ENCODE peak calls at places on chromosomes 3 and 15, in four cellular contexts. A is pancreas, L is HCT116, P is B cell. F is an unnamed sample.
A peak's percentile ranks its signal among the peaks of the same experiment; 100 is the strongest.

GRCh38 chr3:142633073-142633472 is 36.9 kb downstream of the PLS1 start:
- DNase-seq in A (no peak), P (no peak), L (no peak), F (no peak)

GRCh38 chr3:18389108-18389733 is 35.9 kb downstream of the SATB1 start:
- DNase-seq in L (peak; percentile 7), P (peak; percentile 52), A (no peak), F (peak; percentile 26)

GRCh38 chr3:87398226-87398774 is 121.9 kb upstream of the POU1F1 start:
- DNase-seq in L (no peak), P (no peak), A (no peak), F (no peak)

GRCh38 chr3:162295323-162295983 is 798.8 kb downstream of the OTOL1 start:
- DNase-seq in A (no peak), L (peak; percentile 23), P (no peak), F (no peak)

GRCh38 chr3:8970971-8971589 is 7.8 kb upstream of the RAD18 start:
- DNase-seq in L (peak; percentile 45), P (peak; percentile 81), A (peak; percentile 41), F (peak; percentile 68)

GRCh38 chr15:33844186-33844585 is 124.1 kb upstream of the CHRM5 start:
- DNase-seq in A (no peak), P (no peak), L (no peak), F (no peak)

GRCh38 chr3:20575153-20575552 is 389.1 kb upstream of the SGO1 start:
- DNase-seq in P (no peak), A (no peak), L (no peak), F (no peak)

GRCh38 chr15:52256930-52257733 is 38.5 kb downstream of the MYO5C start:
- DNase-seq in L (no peak), P (no peak), A (no peak), F (no peak)

GRCh38 chr3:88809993-88810392 is 297.4 kb upstream of the EPHA3 start:
- DNase-seq in A (no peak), P (no peak), L (no peak), F (no peak)

GRCh38 chr3:123695731-123696640 is 111.1 kb upstream of the HACD2 start:
- DNase-seq in L (no peak), P (no peak), A (no peak), F (no peak)

GRCh38 chr15:98002874-98003273 is 42.4 kb downstream of the ARRDC4 start:
- DNase-seq in A (no peak), L (no peak), P (no peak), F (no peak)

GRCh38 chr3:137647179-137647578 is 116.9 kb upstream of the SOX14 start:
- DNase-seq in P (no peak), A (no peak), L (no peak), F (no peak)

GRCh38 chr3:38549486-38549885 is 53.3 kb downstream of the EXOG start:
- DNase-seq in P (no peak), A (no peak), L (no peak), F (no peak)

GRCh38 chr15:76502678-76503077 is 166.1 kb downstream of the ISL2 start:
- DNase-seq in A (no peak), L (no peak), P (no peak), F (no peak)

GRCh38 chr3:169308654-169309325 is 354.7 kb downstream of the MECOM start:
- DNase-seq in L (no peak), A (no peak), P (no peak), F (no peak)

GRCh38 chr3:24299236-24299635 is 195.4 kb downstream of the THRB start:
- DNase-seq in P (no peak), L (no peak), A (no peak), F (no peak)

GRCh38 chr15:60115579-60116415 is 111.7 kb downstream of the FOXB1 start:
- DNase-seq in P (no peak), L (no peak), A (no peak), F (no peak)

GRCh38 chr15:63221346-63221745 is 31.9 kb downstream of the RAB8B start:
- DNase-seq in A (no peak), L (no peak), P (no peak), F (no peak)

GRCh38 chr15:100651253-100651652 is 48.9 kb downstream of the ASB7 start:
- DNase-seq in P (no peak), L (no peak), A (no peak), F (no peak)

GRCh38 chr3:71088742-71089141 is 494.8 kb downstream of the FOXP1 start:
- DNase-seq in P (no peak), L (no peak), A (no peak), F (no peak)

GRCh38 chr3:139353920-139354556 is 10.2 kb downstream of the MRPS22 start:
- DNase-seq in L (peak; percentile 60), P (no peak), A (peak; percentile 40), F (peak; percentile 53)

DNA sequence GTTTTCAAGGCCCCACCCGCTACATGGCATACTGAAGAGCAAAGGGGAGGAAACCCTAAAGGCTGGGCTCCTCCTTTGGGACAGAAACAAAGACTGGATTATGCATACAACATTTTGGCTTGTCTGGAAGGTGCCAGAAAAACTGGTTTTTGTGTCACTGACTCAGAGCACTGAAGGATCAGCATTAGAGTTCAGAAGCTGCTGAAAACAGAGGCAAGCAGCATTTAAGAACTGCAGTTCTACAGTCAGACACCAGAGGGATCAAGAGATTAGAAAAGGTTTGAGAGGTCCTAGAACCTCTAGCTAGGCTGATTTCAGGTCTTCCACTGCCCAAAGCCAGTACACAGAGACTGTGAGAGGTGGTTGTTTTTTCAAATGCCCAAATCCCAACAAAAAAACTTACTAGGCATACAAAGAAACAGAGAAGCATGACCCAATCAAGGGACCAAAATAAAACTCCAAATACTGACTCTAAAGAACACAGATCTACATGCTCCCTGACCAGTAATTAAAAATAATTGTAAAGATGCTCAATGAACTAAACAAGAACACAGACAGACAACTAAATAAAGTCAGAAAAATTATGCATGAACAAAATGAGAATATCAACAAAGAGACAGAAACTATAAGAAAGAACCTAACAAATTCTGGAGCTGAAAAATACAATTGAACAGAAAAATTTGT is 91.2 kb downstream of the SENP2 start:
- DNase-seq in L (peak; percentile 69), P (peak; percentile 20), A (no peak), F (peak; percentile 56)
- TF ChIP-seq CTCF in L (peak; percentile 62), P (peak; percentile 33), A (peak; percentile 50), F (peak; percentile 76)

GRCh38 chr3:27228805-27229204 is 140.4 kb downstream of the NEK10 start:
- DNase-seq in L (peak; percentile 45), A (no peak), P (no peak), F (no peak)
- TF ChIP-seq CTCF in L (peak; percentile 68), A (no peak), P (no peak), F (peak; percentile 37)

GRCh38 chr3:49930922-49931321 is 1.3 kb upstream of the MON1A start:
- DNase-seq in P (no peak), L (peak; percentile 53), A (no peak), F (peak; percentile 30)
- TF ChIP-seq CTCF in P (no peak), L (no peak), A (no peak), F (no peak)

DNA sequence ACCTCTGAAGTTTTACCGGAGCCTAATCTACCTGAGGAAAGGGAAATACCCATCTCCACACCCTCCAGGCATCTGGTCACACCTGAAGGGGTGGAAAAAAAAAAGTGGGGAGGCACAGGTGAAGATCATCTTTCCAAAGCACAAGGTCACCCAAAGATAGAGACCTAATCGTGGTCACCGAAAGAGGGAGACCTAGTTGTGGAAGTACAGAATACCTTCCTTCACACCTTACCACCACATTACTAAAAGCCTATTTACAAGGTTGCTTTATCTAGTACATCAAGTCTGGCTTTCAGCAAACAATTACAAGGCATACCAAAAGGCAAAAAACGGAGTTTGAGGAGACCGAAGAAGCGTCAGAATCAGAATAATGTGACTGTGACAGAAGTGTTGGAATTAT is 110.0 kb upstream of the ARPP21 start:
- DNase-seq in P (no peak), A (no peak), L (no peak), F (no peak)
- TF ChIP-seq CTCF in P (no peak), A (no peak), L (no peak), F (no peak)

GRCh38 chr3:158573714-158574113 is 2.7 kb downstream of the MLF1 start:
- DNase-seq in A (no peak), L (no peak), P (no peak), F (no peak)
- TF ChIP-seq CTCF in A (no peak), L (peak; percentile 4), P (no peak), F (no peak)

GRCh38 chr15:67381416-67382045 is 126.9 kb downstream of the IQCH start:
- DNase-seq in A (no peak), P (no peak), L (no peak), F (no peak)

GRCh38 chr15:67382723-67383122 is 128.1 kb downstream of the IQCH start:
- DNase-seq in L (no peak), A (no peak), P (no peak), F (no peak)

GRCh38 chr15:67385971-67386370 is 131.4 kb downstream of the IQCH start:
- DNase-seq in P (no peak), A (no peak), L (no peak), F (no peak)

GRCh38 chr15:67384761-67385160 is 130.2 kb downstream of the IQCH start:
- DNase-seq in A (no peak), L (no peak), P (no peak), F (no peak)

GRCh38 chr15:67383903-67384302 is 129.3 kb downstream of the IQCH start:
- DNase-seq in A (no peak), L (no peak), P (no peak), F (no peak)
- TF ChIP-seq CTCF in A (no peak), L (peak; percentile 19), P (no peak), F (no peak)

GRCh38 chr3:132405609-132406299 is 11.5 kb upstream of the DNAJC13 start:
- DNase-seq in P (no peak), A (no peak), L (no peak), F (no peak)
- TF ChIP-seq CTCF in P (no peak), A (no peak), L (no peak), F (no peak)

DNA sequence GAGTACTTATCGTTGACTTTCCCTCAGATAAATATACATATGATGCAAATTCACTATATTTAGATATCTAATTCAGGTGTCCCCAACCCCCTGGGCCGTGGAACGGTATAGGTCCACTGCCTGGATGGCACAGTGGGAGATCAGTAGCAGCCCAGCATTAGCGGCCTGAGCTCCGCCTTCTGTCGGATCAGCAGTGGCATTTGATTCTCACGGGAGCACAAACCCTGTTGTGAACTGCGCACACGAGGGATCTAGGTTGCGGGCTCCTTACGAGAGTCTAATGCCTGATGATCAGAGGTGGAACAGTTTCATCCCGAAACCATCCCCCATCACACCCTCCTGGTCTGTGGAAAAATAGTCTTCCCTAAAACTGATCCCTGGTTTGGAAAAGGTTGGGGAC is 6.9 kb downstream of the KNL1 start:
- DNase-seq in P (no peak), A (no peak), L (no peak), F (no peak)
- TF ChIP-seq CTCF in P (no peak), A (no peak), L (no peak), F (no peak)